ENCODE peak calls at places on chromosome 15, in six cellular contexts. D, L, O, R, G and U are unnamed samples.
A peak's percentile ranks its signal among the peaks of the same experiment; 100 is the strongest.

GRCh38 chr15:101562428-101563059 is 73.0 kb upstream of the PCSK6 start:
- DNase-seq in D (no peak), L (no peak), O (no peak), R (no peak), G (no peak), U (no peak)

GRCh38 chr15:49121901-49122300 is 33.5 kb downstream of the COPS2 start:
- DNase-seq in D (no peak), L (no peak), O (no peak), R (no peak), G (no peak), U (no peak)

GRCh38 chr15:69603369-69604049 is 150.9 kb downstream of the RPLP1 start:
- DNase-seq in D (no peak), L (no peak), O (no peak), R (no peak), G (no peak), U (no peak)

GRCh38 chr15:90422043-90422442 is 34.0 kb downstream of the IQGAP1 start:
- DNase-seq in D (no peak), L (no peak), O (no peak), R (no peak), G (no peak), U (no peak)

GRCh38 chr15:42933886-42934667 is 13.5 kb upstream of the TTBK2 start:
- DNase-seq in D (no peak), L (no peak), O (no peak), R (no peak), G (no peak), U (no peak)

GRCh38 chr15:39919740-39920509 is at the start of gene GPR176:
- DNase-seq in D (no peak), L (peak; percentile 11), O (peak; percentile 53), R (no peak), G (no peak), U (peak; percentile 93)

GRCh38 chr15:83207622-83208356 is at the start of gene HDGFL3:
- DNase-seq in D (peak; percentile 31), L (no peak), O (peak; percentile 75), R (no peak), G (peak; percentile 28), U (peak; percentile 57)

GRCh38 chr15:44836094-44836493 is 99.8 kb downstream of the TRIM69 start:
- DNase-seq in D (no peak), L (no peak), O (no peak), R (no peak), G (no peak), U (no peak)

GRCh38 chr15:70750203-70750869 is 13.0 kb downstream of the UACA start:
- DNase-seq in D (no peak), L (no peak), O (no peak), R (no peak), G (no peak), U (no peak)

GRCh38 chr15:61702224-61703120 is 357.8 kb downstream of the VPS13C start:
- DNase-seq in D (no peak), L (no peak), O (no peak), R (no peak), G (peak; percentile 91), U (no peak)

GRCh38 chr15:55868707-55869106 is 124.7 kb downstream of the NEDD4 start:
- DNase-seq in D (no peak), L (no peak), O (no peak), R (no peak), G (no peak), U (no peak)

GRCh38 chr15:77040673-77041072 is 30.2 kb downstream of the TSPAN3 start:
- DNase-seq in D (no peak), L (no peak), O (no peak), R (no peak), G (no peak), U (no peak)

GRCh38 chr15:82832601-82833209 is 23.3 kb downstream of the WHAMM start:
- DNase-seq in D (no peak), L (no peak), O (no peak), R (no peak), G (no peak), U (peak; percentile 87)

GRCh38 chr15:41943543-41944312 is 28.6 kb downstream of the EHD4 start:
- DNase-seq in D (no peak), L (no peak), O (no peak), R (no peak), G (no peak), U (no peak)

GRCh38 chr15:68829068-68829467 is 8.4 kb upstream of the ANP32A start:
- DNase-seq in D (peak; percentile 96), L (no peak), O (no peak), R (no peak), G (no peak), U (no peak)

GRCh38 chr15:35256555-35256954 is 171.5 kb upstream of the NANOGP8 start:
- DNase-seq in D (no peak), L (no peak), O (no peak), R (no peak), G (no peak), U (no peak)